ENCODE peak calls at places on chromosome 1, in eight cellular contexts. One of them, this sample, is unnamed.

GRCh38 chr1:228288536-228289238 is 80.8 kb downstream of the OBSCN start:
- DNase-seq in cardiac fibroblast: no peak
- DNase-seq in A549: no peak
- DNase-seq in NCI-H1105: no peak
- DNase-seq in EH: no peak
- DNase-seq in GM12891: no peak
- DNase-seq in HEK293T: no peak
- DNase-seq in body of pancreas: peak; percentile 2
- DNase-seq in this sample: no peak

GRCh38 chr1:205915354-205915990 is 27.8 kb downstream of the SLC26A9 start:
- DNase-seq in HEK293T: no peak
- DNase-seq in cardiac fibroblast: no peak
- DNase-seq in A549: no peak
- DNase-seq in EH: peak; percentile 24
- DNase-seq in GM12891: no peak
- DNase-seq in body of pancreas: no peak
- DNase-seq in NCI-H1105: no peak
- DNase-seq in this sample: no peak

GRCh38 chr1:3352084-3352951 is 102.1 kb upstream of the ARHGEF16 start:
- DNase-seq in GM12891: no peak
- DNase-seq in NCI-H1105: no peak
- DNase-seq in A549: no peak
- DNase-seq in body of pancreas: peak; percentile 75
- DNase-seq in cardiac fibroblast: peak; percentile 67
- DNase-seq in EH: peak; percentile 84
- DNase-seq in HEK293T: peak; percentile 74
- DNase-seq in this sample: no peak

GRCh38 chr1:234125283-234125682 is 220.8 kb downstream of the SLC35F3 start:
- DNase-seq in NCI-H1105: no peak
- DNase-seq in A549: peak; percentile 72
- DNase-seq in EH: peak; percentile 64
- DNase-seq in HEK293T: peak; percentile 84
- DNase-seq in GM12891: peak; percentile 37
- DNase-seq in body of pancreas: peak; percentile 37
- DNase-seq in cardiac fibroblast: peak; percentile 27
- DNase-seq in this sample: peak; percentile 54

GRCh38 chr1:27569506-27570382 is 34.2 kb downstream of the AHDC1 start:
- DNase-seq in EH: no peak
- DNase-seq in GM12891: no peak
- DNase-seq in NCI-H1105: no peak
- DNase-seq in A549: no peak
- DNase-seq in body of pancreas: no peak
- DNase-seq in cardiac fibroblast: no peak
- DNase-seq in HEK293T: no peak
- DNase-seq in this sample: no peak

GRCh38 chr1:59605184-59605583 is 209.6 kb upstream of the HOOK1 start:
- DNase-seq in A549: no peak
- DNase-seq in body of pancreas: no peak
- DNase-seq in GM12891: no peak
- DNase-seq in EH: no peak
- DNase-seq in NCI-H1105: no peak
- DNase-seq in HEK293T: no peak
- DNase-seq in cardiac fibroblast: no peak
- DNase-seq in this sample: no peak

GRCh38 chr1:205668951-205669340 is 11.4 kb downstream of the SLC45A3 start:
- DNase-seq in GM12891: no peak
- DNase-seq in NCI-H1105: no peak
- DNase-seq in A549: no peak
- DNase-seq in cardiac fibroblast: no peak
- DNase-seq in EH: no peak
- DNase-seq in HEK293T: no peak
- DNase-seq in body of pancreas: no peak
- DNase-seq in this sample: no peak

GRCh38 chr1:244296447-244296846 is 155.3 kb downstream of the ADSS2 start:
- DNase-seq in HEK293T: no peak
- DNase-seq in EH: no peak
- DNase-seq in NCI-H1105: no peak
- DNase-seq in GM12891: no peak
- DNase-seq in body of pancreas: no peak
- DNase-seq in A549: no peak
- DNase-seq in cardiac fibroblast: no peak
- DNase-seq in this sample: no peak

GRCh38 chr1:155463865-155464264 is 98.7 kb downstream of the ASH1L start:
- DNase-seq in NCI-H1105: no peak
- DNase-seq in A549: peak; percentile 16
- DNase-seq in HEK293T: no peak
- DNase-seq in GM12891: no peak
- DNase-seq in body of pancreas: no peak
- DNase-seq in cardiac fibroblast: peak; percentile 95
- DNase-seq in EH: peak; percentile 85
- DNase-seq in this sample: no peak

GRCh38 chr1:204711103-204711946 is 25.8 kb upstream of the LRRN2 start:
- DNase-seq in GM12891: no peak
- DNase-seq in A549: no peak
- DNase-seq in body of pancreas: no peak
- DNase-seq in HEK293T: no peak
- DNase-seq in EH: no peak
- DNase-seq in cardiac fibroblast: no peak
- DNase-seq in NCI-H1105: no peak
- DNase-seq in this sample: no peak

GRCh38 chr1:247165674-247166073 is 6.1 kb downstream of the ZNF124 start:
- DNase-seq in EH: peak; percentile 13
- DNase-seq in HEK293T: no peak
- DNase-seq in A549: no peak
- DNase-seq in body of pancreas: no peak
- DNase-seq in GM12891: no peak
- DNase-seq in NCI-H1105: no peak
- DNase-seq in cardiac fibroblast: no peak
- DNase-seq in this sample: no peak

GRCh38 chr1:64965239-64966157 is 851 bp downstream of the JAK1 start:
- DNase-seq in GM12891: peak; percentile 53
- DNase-seq in A549: no peak
- DNase-seq in HEK293T: peak; percentile 67
- DNase-seq in cardiac fibroblast: peak; percentile 65
- DNase-seq in EH: peak; percentile 76
- DNase-seq in NCI-H1105: peak; percentile 49
- DNase-seq in body of pancreas: peak; percentile 69
- DNase-seq in this sample: peak; percentile 48

GRCh38 chr1:238562376-238562775 is 671.7 kb upstream of the ZP4 start:
- DNase-seq in A549: no peak
- DNase-seq in GM12891: no peak
- DNase-seq in EH: peak; percentile 42
- DNase-seq in NCI-H1105: no peak
- DNase-seq in body of pancreas: no peak
- DNase-seq in HEK293T: no peak
- DNase-seq in cardiac fibroblast: peak; percentile 47
- DNase-seq in this sample: no peak

GRCh38 chr1:225911207-225912130 is 12.6 kb downstream of the PYCR2 start:
- DNase-seq in GM12891: peak; percentile 64
- DNase-seq in A549: peak; percentile 54
- DNase-seq in cardiac fibroblast: peak; percentile 66
- DNase-seq in HEK293T: no peak
- DNase-seq in EH: peak; percentile 32
- DNase-seq in body of pancreas: peak; percentile 79
- DNase-seq in NCI-H1105: no peak
- DNase-seq in this sample: peak; percentile 86

GRCh38 chr1:155134858-155135415 is 715 bp upstream of the SLC50A1 start:
- DNase-seq in GM12891: no peak
- DNase-seq in HEK293T: peak; percentile 62
- DNase-seq in EH: peak; percentile 94
- DNase-seq in A549: peak; percentile 93
- DNase-seq in body of pancreas: peak; percentile 95
- DNase-seq in cardiac fibroblast: peak; percentile 98
- DNase-seq in NCI-H1105: peak; percentile 37
- DNase-seq in this sample: peak; percentile 94

GRCh38 chr1:29901618-29902017 is 665.3 kb downstream of the PTPRU start:
- DNase-seq in GM12891: no peak
- DNase-seq in NCI-H1105: no peak
- DNase-seq in A549: no peak
- DNase-seq in HEK293T: no peak
- DNase-seq in body of pancreas: no peak
- DNase-seq in EH: no peak
- DNase-seq in cardiac fibroblast: no peak
- DNase-seq in this sample: no peak

GRCh38 chr1:13926556-13926955 is 226.6 kb downstream of the PRDM2 start:
- DNase-seq in EH: no peak
- DNase-seq in cardiac fibroblast: no peak
- DNase-seq in HEK293T: no peak
- DNase-seq in NCI-H1105: no peak
- DNase-seq in A549: no peak
- DNase-seq in GM12891: no peak
- DNase-seq in body of pancreas: no peak
- DNase-seq in this sample: no peak

GRCh38 chr1:94058766-94059165 is 62.2 kb downstream of the ABCA4 start:
- DNase-seq in HEK293T: no peak
- DNase-seq in A549: no peak
- DNase-seq in GM12891: no peak
- DNase-seq in NCI-H1105: no peak
- DNase-seq in cardiac fibroblast: no peak
- DNase-seq in EH: no peak
- DNase-seq in body of pancreas: no peak
- DNase-seq in this sample: no peak

GRCh38 chr1:237383825-237384612 is 342.0 kb downstream of the RYR2 start:
- DNase-seq in body of pancreas: peak; percentile 7
- DNase-seq in EH: peak; percentile 1
- DNase-seq in GM12891: no peak
- DNase-seq in HEK293T: no peak
- DNase-seq in NCI-H1105: no peak
- DNase-seq in A549: no peak
- DNase-seq in cardiac fibroblast: peak; percentile 34
- DNase-seq in this sample: no peak

GRCh38 chr1:229217716-229218115 is 53.2 kb upstream of the RAB4A start:
- DNase-seq in EH: no peak
- DNase-seq in cardiac fibroblast: peak; percentile 19
- DNase-seq in A549: peak; percentile 68
- DNase-seq in HEK293T: peak; percentile 59
- DNase-seq in GM12891: no peak
- DNase-seq in body of pancreas: no peak
- DNase-seq in NCI-H1105: no peak
- DNase-seq in this sample: peak; percentile 12

This sample was measured in Calu3.